ENCODE peak calls at places on chromosomes 3 and 15, in five cellular contexts. C, K, T, Z and E are unnamed samples.
A peak's percentile ranks its signal among the peaks of the same experiment; 100 is the strongest.

GRCh38 chr3:99997293-99997692 is 117.0 kb downstream of the FILIP1L start:
- DNase-seq in C (no peak), K (peak; percentile 68), T (peak; percentile 34), Z (no peak), E (no peak)

GRCh38 chr3:29285356-29286070 is 4.6 kb downstream of the RBMS3 start:
- DNase-seq in Z (no peak), T (peak; percentile 73), C (no peak), K (peak; percentile 75), E (no peak)

GRCh38 chr3:141875893-141876380 is 506 bp upstream of the ATP1B3 start:
- DNase-seq in C (peak; percentile 79), K (peak; percentile 75), Z (peak; percentile 85), T (peak; percentile 73), E (peak; percentile 92)

GRCh38 chr15:89817701-89818280 is 3.1 kb upstream of the ANPEP start:
- DNase-seq in C (no peak), T (peak; percentile 54), Z (no peak), K (peak; percentile 40), E (no peak)

GRCh38 chr15:63971427-63971805 is 74.9 kb downstream of the DAPK2 start:
- DNase-seq in K (no peak), C (no peak), Z (no peak), T (no peak), E (no peak)

GRCh38 chr3:33383951-33384350 is 56.3 kb downstream of the UBP1 start:
- DNase-seq in Z (no peak), K (no peak), T (no peak), C (no peak), E (no peak)

GRCh38 chr3:79773291-79773690 is 5.5 kb upstream of the ROBO1 start:
- DNase-seq in T (no peak), K (no peak), Z (no peak), C (no peak), E (no peak)

GRCh38 chr3:143644370-143645089 is 203.7 kb downstream of the SLC9A9 start:
- DNase-seq in K (peak; percentile 93), C (peak; percentile 62), T (peak; percentile 90), Z (peak; percentile 56), E (no peak)

GRCh38 chr15:96336045-96336642 is 5.6 kb downstream of the NR2F2 start:
- DNase-seq in Z (no peak), K (no peak), T (no peak), C (no peak), E (no peak)

GRCh38 chr3:82082796-82083195 is 321.4 kb upstream of the GBE1 start:
- DNase-seq in T (no peak), K (no peak), C (no peak), Z (no peak), E (no peak)

GRCh38 chr15:29695486-29696167 is 126.6 kb downstream of the TJP1 start:
- DNase-seq in T (no peak), Z (no peak), C (no peak), K (no peak), E (no peak)

GRCh38 chr15:96756656-96757055 is 426.2 kb downstream of the NR2F2 start:
- DNase-seq in Z (no peak), K (no peak), T (no peak), C (no peak), E (no peak)

GRCh38 chr3:105970283-105970682 is 101.5 kb upstream of the CBLB start:
- DNase-seq in T (peak; percentile 96), K (peak; percentile 96), Z (peak; percentile 40), C (peak; percentile 63), E (no peak)

GRCh38 chr15:62856466-62857246 is 185.9 kb upstream of the TPM1 start:
- DNase-seq in T (no peak), K (no peak), Z (no peak), C (no peak), E (no peak)

GRCh38 chr3:14769531-14770325 is 49.0 kb upstream of the FGD5 start:
- DNase-seq in Z (no peak), K (no peak), T (no peak), C (no peak), E (no peak)

GRCh38 chr3:123042413-123042812 is 14.8 kb upstream of the SEMA5B start:
- DNase-seq in T (no peak), Z (peak; percentile 52), C (no peak), K (no peak), E (no peak)

GRCh38 chr15:42157981-42158765 is 1.7 kb upstream of the PLA2G4F start:
- DNase-seq in C (no peak), T (peak; percentile 68), K (peak; percentile 54), Z (no peak), E (no peak)

GRCh38 chr15:64478863-64479262 is 18.5 kb downstream of the ZNF609 start:
- DNase-seq in T (peak; percentile 52), K (no peak), Z (no peak), C (no peak), E (no peak)

GRCh38 chr3:176075491-176075890 is 1121.8 kb downstream of the TBL1XR1 start:
- DNase-seq in Z (no peak), K (no peak), C (no peak), T (no peak), E (no peak)

GRCh38 chr3:171348121-171348520 is 112.1 kb downstream of the TNIK start:
- DNase-seq in K (peak; percentile 68), Z (no peak), C (no peak), T (peak; percentile 71), E (no peak)

GRCh38 chr15:38683382-38684242 is 119.0 kb upstream of the RASGRP1 start:
- DNase-seq in T (peak; percentile 72), Z (peak; percentile 53), C (no peak), K (peak; percentile 69), E (peak; percentile 65)

GRCh38 chr15:23642413-23643044 is 5.1 kb downstream of the MAGEL2 start:
- DNase-seq in Z (peak; percentile 57), K (peak; percentile 53), C (no peak), T (peak; percentile 66), E (no peak)
- H3K4me3 ChIP-seq in Z (no peak overlapping the region), K (no peak overlapping the region), C (no peak overlapping the region), T (no peak overlapping the region), E (no peak overlapping the region)

GRCh38 chr3:23760871-23761373 is 44.8 kb upstream of the UBE2E1 start:
- DNase-seq in T (no peak), Z (no peak), C (no peak), K (no peak), E (no peak)
- H3K4me3 ChIP-seq in T (no peak overlapping the region), Z (no peak overlapping the region), C (no peak overlapping the region), K (no peak overlapping the region), E (no peak overlapping the region)

DNA sequence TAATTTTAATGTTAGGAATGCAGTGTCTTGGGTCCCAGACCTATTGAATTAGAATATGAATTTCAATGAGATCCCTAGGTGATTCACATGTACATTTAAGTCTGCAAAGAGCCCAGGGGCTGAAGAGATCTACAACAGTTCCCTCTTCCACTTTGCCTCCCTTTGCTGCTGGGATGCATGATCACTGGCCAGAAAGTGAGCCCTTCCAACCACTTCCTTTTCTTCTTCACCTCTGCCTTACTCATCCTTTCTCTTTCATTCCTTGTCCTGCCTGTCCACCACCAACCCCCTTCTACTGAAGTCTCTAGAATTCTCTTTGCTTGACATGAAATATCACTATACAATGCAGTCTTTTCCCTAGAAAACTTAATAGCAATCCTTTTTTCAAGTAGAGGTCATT is 222.4 kb upstream of the LRIG1 start:
- DNase-seq in Z (no peak), K (no peak), C (no peak), T (no peak), E (no peak)
- H3K4me3 ChIP-seq in Z (no peak overlapping the region), K (no peak overlapping the region), C (no peak overlapping the region), T (no peak overlapping the region), E (no peak overlapping the region)

GRCh38 chr15:45169608-45170480 is 17.9 kb downstream of the SHF start:
- DNase-seq in K (no peak), C (no peak), Z (no peak), T (no peak), E (no peak)
- H3K4me3 ChIP-seq in K (no peak overlapping the region), C (no peak overlapping the region), Z (no peak overlapping the region), T (no peak overlapping the region), E (no peak overlapping the region)

DNA sequence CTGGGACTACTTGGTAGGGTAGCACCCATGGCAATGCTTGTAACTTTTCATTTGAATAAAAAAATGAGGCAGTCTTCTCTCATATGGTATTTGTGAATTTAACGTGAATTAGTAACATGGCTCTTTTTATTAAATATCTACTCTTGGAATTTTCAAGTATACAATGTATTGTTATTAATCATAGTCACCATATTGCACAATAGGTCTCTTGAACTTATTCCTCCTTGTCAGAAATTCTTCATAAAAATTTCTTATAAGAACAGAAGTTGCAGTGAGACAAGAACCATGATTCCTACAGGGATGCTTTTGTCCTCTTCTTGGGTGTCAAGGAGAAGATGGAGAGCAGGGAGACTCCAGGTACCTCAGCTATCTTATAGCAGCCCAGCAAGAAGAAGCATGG is 203.8 kb upstream of the FEZF2 start:
- DNase-seq in C (no peak), K (peak; percentile 21), T (no peak), Z (no peak), E (no peak)
- H3K4me3 ChIP-seq in C (no peak overlapping the region), K (no peak overlapping the region), T (no peak overlapping the region), Z (no peak overlapping the region), E (no peak overlapping the region)